ENCODE peak calls at places on chromosomes 11 and 22, in four cellular contexts. O, V, E and W are unnamed samples.

GRCh38 chr11:30917859-30918478 is 331.8 kb upstream of the MPPED2 start:
- DNase-seq in O (peak; percentile 62), E (peak; percentile 14), V (no peak), W (peak; percentile 45)

GRCh38 chr11:65645710-65646109 is 7.8 kb downstream of the SIPA1 start:
- DNase-seq in V (no peak), E (no peak), O (peak; percentile 27), W (peak; percentile 33)

GRCh38 chr22:22506736-22507135 is 1.8 kb downstream of the ZNF280B start:
- DNase-seq in E (no peak), V (no peak), O (no peak), W (no peak)

GRCh38 chr11:46075168-46075567 is 46.1 kb downstream of the PHF21A start:
- DNase-seq in E (no peak), V (no peak), O (peak; percentile 90), W (peak; percentile 70)

GRCh38 chr11:15563054-15563453 is 448.3 kb downstream of the INSC start:
- DNase-seq in E (no peak), V (no peak), O (no peak), W (no peak)

GRCh38 chr11:12113294-12113693 is 2.9 kb downstream of the MICAL2 start:
- DNase-seq in O (no peak), V (no peak), E (no peak), W (no peak)

GRCh38 chr11:123185326-123185725 is 9.7 kb downstream of the CLMP start:
- DNase-seq in O (no peak), E (no peak), V (no peak), W (no peak)

GRCh38 chr22:37735054-37735453 is 38.2 kb downstream of the TRIOBP start:
- DNase-seq in O (peak; percentile 37), E (peak; percentile 85), V (no peak), W (no peak)

GRCh38 chr11:32792948-32793475 is 1.4 kb downstream of the CCDC73 start:
- DNase-seq in V (no peak), E (peak; percentile 41), O (peak; percentile 42), W (peak; percentile 15)

GRCh38 chr11:134552749-134553148 is 140.7 kb upstream of the B3GAT1 start:
- DNase-seq in V (no peak), O (no peak), E (no peak), W (no peak)

GRCh38 chr11:60184824-60185511 is 2.1 kb upstream of the MS4A6A start:
- DNase-seq in E (no peak), O (no peak), V (no peak), W (no peak)

GRCh38 chr22:20524004-20524481 is 16.6 kb downstream of the MED15 start:
- DNase-seq in V (peak; percentile 34), O (no peak), E (no peak), W (no peak)

GRCh38 chr11:29025001-29025400 is 916.8 kb downstream of the METTL15 start:
- DNase-seq in O (no peak), V (no peak), E (no peak), W (no peak)

GRCh38 chr22:43077121-43077877 is 11.9 kb downstream of the TTLL1 start:
- DNase-seq in O (no peak), E (peak; percentile 72), V (no peak), W (no peak)

GRCh38 chr22:17968126-17968525 is 56.2 kb downstream of the MICAL3 start:
- DNase-seq in O (no peak), V (no peak), E (no peak), W (no peak)

GRCh38 chr22:24186892-24187670 is 5.8 kb downstream of the SUSD2 start:
- DNase-seq in E (no peak), O (no peak), V (no peak), W (no peak)

GRCh38 chr11:130160460-130161090 is 993 bp downstream of the ST14 start:
- DNase-seq in V (no peak), O (no peak), E (no peak), W (no peak)

GRCh38 chr11:2825261-2825885 is 60.2 kb downstream of the CDKN1C start:
- DNase-seq in E (no peak), O (peak; percentile 82), V (no peak), W (peak; percentile 28)
- H3K4me3 ChIP-seq in E (no peak overlapping the region), O (no peak overlapping the region), V (no peak overlapping the region), W (no peak overlapping the region)

GRCh38 chr22:30210235-30210831 is 36.2 kb downstream of the LIF start:
- DNase-seq in O (peak; percentile 47), E (no peak), V (no peak), W (no peak)

GRCh38 chr22:30214703-30215405 is 31.7 kb downstream of the LIF start:
- DNase-seq in V (no peak), O (no peak), E (no peak), W (no peak)

GRCh38 chr22:30212996-30213441 is 33.5 kb downstream of the LIF start:
- DNase-seq in O (peak; percentile 80), V (no peak), E (no peak), W (peak; percentile 50)

GRCh38 chr22:30211124-30211820 is 35.3 kb downstream of the LIF start:
- DNase-seq in E (no peak), O (no peak), V (no peak), W (no peak)

GRCh38 chr22:30212363-30212995 is 34.1 kb downstream of the LIF start:
- DNase-seq in O (peak; percentile 90), E (no peak), V (no peak), W (peak; percentile 95)
- TF ChIP-seq CTCF in O (peak; percentile 19), E (no peak), V (no peak), W (peak; percentile 44)

DNA sequence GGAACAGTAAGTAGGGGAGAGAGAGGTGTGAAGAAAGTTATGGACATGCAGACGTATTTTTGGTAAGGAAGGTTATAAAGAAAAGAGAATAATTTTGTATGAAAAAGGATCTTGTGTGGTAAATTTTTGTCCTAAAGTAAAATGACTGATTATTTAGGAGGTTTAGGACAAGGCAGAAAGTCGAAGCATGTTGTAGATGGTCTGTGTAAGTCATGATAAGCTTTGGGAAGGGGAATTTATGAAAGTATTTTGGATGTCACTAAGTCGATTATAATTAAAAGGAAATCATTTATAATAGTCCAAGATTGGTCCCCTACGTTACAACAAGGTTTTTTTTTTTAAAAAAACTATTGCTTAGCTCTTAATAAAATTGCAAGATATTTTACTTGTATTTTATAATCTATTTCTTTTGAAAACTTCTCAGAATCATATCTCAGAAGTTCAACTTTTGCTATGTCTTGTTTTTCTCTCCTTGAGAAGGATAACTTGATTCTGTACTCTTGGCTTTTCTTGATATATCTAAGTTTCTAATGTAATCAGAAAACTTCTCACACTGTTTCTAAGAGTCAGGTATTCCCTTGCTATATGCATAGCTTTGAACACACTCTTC is 10.9 kb upstream of the CABP2 start:
- DNase-seq in E (no peak), O (peak; percentile 11), V (no peak), W (no peak)
- H3K4me3 ChIP-seq in E (no peak overlapping the region), O (no peak overlapping the region), V (no peak overlapping the region), W (no peak overlapping the region)

GRCh38 chr11:253160-253885 is 16.5 kb downstream of the PSMD13 start:
- DNase-seq in O (no peak), V (no peak), E (no peak), W (no peak)

GRCh38 chr11:250274-250673 is 13.5 kb downstream of the PSMD13 start:
- DNase-seq in O (no peak), E (no peak), V (no peak), W (no peak)

GRCh38 chr11:250740-251299 is 14.0 kb downstream of the PSMD13 start:
- DNase-seq in V (no peak), E (peak; percentile 74), O (peak; percentile 59), W (peak; percentile 18)

GRCh38 chr11:252666-253065 is 15.9 kb downstream of the PSMD13 start:
- DNase-seq in O (no peak), E (no peak), V (no peak), W (no peak)

DNA sequence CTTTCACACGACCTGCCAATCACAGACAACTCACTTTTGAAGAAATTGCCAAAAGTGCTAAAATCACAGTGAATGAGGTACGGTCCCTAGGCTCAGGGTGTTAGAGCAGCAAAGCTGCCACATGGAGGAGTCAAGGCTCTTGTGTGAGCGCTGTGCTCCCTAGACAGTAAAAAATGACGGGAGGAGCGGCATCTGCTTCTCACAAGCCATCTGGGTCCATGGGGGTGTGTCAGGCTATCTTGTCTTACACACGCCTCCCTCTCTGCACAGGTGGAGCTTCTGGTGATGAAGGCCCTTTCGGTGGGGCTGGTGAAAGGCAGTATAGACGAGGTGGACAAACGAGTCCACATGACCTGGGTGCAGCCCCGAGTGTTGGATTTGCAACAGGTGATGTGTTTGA is 14.8 kb downstream of the PSMD13 start:
- DNase-seq in O (no peak), E (peak; percentile 55), V (no peak), W (no peak)
- TF ChIP-seq CTCF in O (no peak), E (peak; percentile 26), V (no peak), W (no peak)

GRCh38 chr11:113570906-113571305 is 95.7 kb upstream of the DRD2 start:
- DNase-seq in O (no peak), V (no peak), E (no peak), W (no peak)
- H3K4me3 ChIP-seq in O (no peak overlapping the region), V (no peak overlapping the region), E (no peak overlapping the region), W (no peak overlapping the region)